ENCODE peak calls at places on chromosomes 12 and 14, in ten cellular contexts. X is endodermal cell, U is lower lobe of right lung, K is HCT116, V is pancreas, C is HFFc6, J is left lung, N is nephron progenitor cell, O is breast epithelium, T is adrenal gland. R is an unnamed sample.

GRCh38 chr12:10722502-10722904 is 620 bp downstream of the YBX3 start:
- DNase-seq in X (peak; percentile 87), U (peak; percentile 68), K (no peak), V (peak; percentile 73), C (peak; percentile 48), J (peak; percentile 84), N (peak; percentile 52), O (peak; percentile 40), T (peak; percentile 57), R (no peak)

GRCh38 chr14:56300495-56300894 is 182.3 kb downstream of the PELI2 start:
- DNase-seq in X (no peak), U (no peak), K (no peak), V (no peak), C (peak; percentile 11), J (no peak), N (no peak), O (no peak), T (no peak), R (no peak)

GRCh38 chr14:85934123-85934885 is 404.4 kb downstream of the FLRT2 start:
- DNase-seq in X (no peak), U (peak; percentile 47), K (no peak), V (no peak), C (no peak), J (no peak), N (no peak), O (no peak), T (peak; percentile 21), R (no peak)

GRCh38 chr14:77027538-77028383 is 747 bp downstream of the IRF2BPL start:
- DNase-seq in X (peak; percentile 79), U (peak; percentile 84), K (no peak), V (peak; percentile 84), C (peak; percentile 67), J (peak; percentile 92), N (peak; percentile 58), O (peak; percentile 74), T (peak; percentile 76), R (peak; percentile 66)

GRCh38 chr12:1502856-1503255 is 91.5 kb downstream of the FBXL14 start:
- DNase-seq in X (no peak), U (no peak), K (no peak), V (no peak), C (no peak), J (no peak), N (no peak), O (no peak), T (no peak), R (no peak)

GRCh38 chr12:52525661-52526499 is 5.7 kb upstream of the KRT5 start:
- DNase-seq in X (peak; percentile 40), U (no peak), K (no peak), V (no peak), C (no peak), J (no peak), N (no peak), O (peak; percentile 17), T (peak; percentile 6), R (no peak)

GRCh38 chr12:42968426-42968825 is 378.9 kb upstream of the PRICKLE1 start:
- DNase-seq in X (no peak), U (no peak), K (no peak), V (no peak), C (no peak), J (no peak), N (no peak), O (no peak), T (no peak), R (no peak)

GRCh38 chr12:4230526-4230925 is 43.0 kb upstream of the CCND2 start:
- DNase-seq in X (no peak), U (no peak), K (no peak), V (no peak), C (no peak), J (no peak), N (no peak), O (no peak), T (no peak), R (no peak)

GRCh38 chr12:16062611-16063010 is 151.5 kb downstream of the DERA start:
- DNase-seq in X (no peak), U (no peak), K (no peak), V (no peak), C (no peak), J (no peak), N (no peak), O (no peak), T (no peak), R (no peak)

GRCh38 chr12:68279227-68280054 is 26.0 kb upstream of the IL22 start:
- DNase-seq in X (no peak), U (no peak), K (no peak), V (no peak), C (no peak), J (no peak), N (no peak), O (no peak), T (peak; percentile 68), R (no peak)

GRCh38 chr14:103068351-103069073 is 11.2 kb upstream of the CDC42BPB start:
- DNase-seq in X (no peak), U (no peak), K (no peak), V (no peak), C (no peak), J (no peak), N (no peak), O (no peak), T (peak; percentile 25), R (no peak)

GRCh38 chr12:93602897-93603668 is 30.6 kb downstream of the SOCS2 start:
- DNase-seq in X (no peak), U (no peak), K (no peak), V (no peak), C (no peak), J (no peak), N (no peak), O (no peak), T (no peak), R (no peak)

GRCh38 chr12:128111951-128112350 is 155.0 kb upstream of the TMEM132C start:
- DNase-seq in X (peak; percentile 78), U (no peak), K (no peak), V (no peak), C (no peak), J (no peak), N (no peak), O (no peak), T (no peak), R (no peak)

GRCh38 chr14:23154876-23155587 is 28.4 kb downstream of the SLC7A8 start:
- DNase-seq in X (peak; percentile 80), U (peak; percentile 75), K (no peak), V (peak; percentile 80), C (peak; percentile 86), J (no peak), N (no peak), O (peak; percentile 80), T (peak; percentile 95), R (peak; percentile 90)

GRCh38 chr14:74240794-74241610 is 1.8 kb downstream of the VSX2 start:
- DNase-seq in X (peak; percentile 81), U (no peak), K (no peak), V (no peak), C (no peak), J (no peak), N (peak; percentile 53), O (no peak), T (no peak), R (no peak)

GRCh38 chr14:32702571-32702970 is 236.1 kb upstream of the NPAS3 start:
- DNase-seq in X (peak; percentile 84), U (peak; percentile 34), K (no peak), V (peak; percentile 14), C (no peak), J (peak; percentile 45), N (peak; percentile 27), O (peak; percentile 84), T (peak; percentile 20), R (no peak)

GRCh38 chr14:30767624-30768023 is 106.7 kb upstream of the COCH start:
- DNase-seq in X (no peak), U (no peak), K (no peak), V (no peak), C (no peak), J (no peak), N (no peak), O (no peak), T (no peak), R (no peak)

GRCh38 chr12:45613306-45613705 is 116.2 kb upstream of the ARID2 start:
- DNase-seq in X (no peak), U (no peak), K (no peak), V (no peak), C (peak; percentile 37), J (no peak), N (no peak), O (no peak), T (no peak), R (no peak)

GRCh38 chr14:38016497-38016896 is 191.2 kb upstream of the SSTR1 start:
- DNase-seq in X (no peak), U (no peak), K (peak; percentile 2), V (no peak), C (no peak), J (no peak), N (no peak), O (no peak), T (no peak), R (no peak)
- TF ChIP-seq CTCF in X (peak; percentile 68), U (peak; percentile 9), K (peak; percentile 53), V (peak; percentile 14), C (peak; percentile 71), J (no peak), N (no peak), O (no peak), T (no peak), R (peak; percentile 7)

GRCh38 chr12:31768046-31768445 is 39.2 kb upstream of the AMN1 start:
- DNase-seq in X (no peak), U (no peak), K (no peak), V (no peak), C (no peak), J (no peak), N (no peak), O (no peak), T (no peak), R (no peak)
- TF ChIP-seq CTCF in X (no peak), U (no peak), K (no peak), V (no peak), C (no peak), J (no peak), N (no peak), O (no peak), T (no peak), R (no peak)

DNA sequence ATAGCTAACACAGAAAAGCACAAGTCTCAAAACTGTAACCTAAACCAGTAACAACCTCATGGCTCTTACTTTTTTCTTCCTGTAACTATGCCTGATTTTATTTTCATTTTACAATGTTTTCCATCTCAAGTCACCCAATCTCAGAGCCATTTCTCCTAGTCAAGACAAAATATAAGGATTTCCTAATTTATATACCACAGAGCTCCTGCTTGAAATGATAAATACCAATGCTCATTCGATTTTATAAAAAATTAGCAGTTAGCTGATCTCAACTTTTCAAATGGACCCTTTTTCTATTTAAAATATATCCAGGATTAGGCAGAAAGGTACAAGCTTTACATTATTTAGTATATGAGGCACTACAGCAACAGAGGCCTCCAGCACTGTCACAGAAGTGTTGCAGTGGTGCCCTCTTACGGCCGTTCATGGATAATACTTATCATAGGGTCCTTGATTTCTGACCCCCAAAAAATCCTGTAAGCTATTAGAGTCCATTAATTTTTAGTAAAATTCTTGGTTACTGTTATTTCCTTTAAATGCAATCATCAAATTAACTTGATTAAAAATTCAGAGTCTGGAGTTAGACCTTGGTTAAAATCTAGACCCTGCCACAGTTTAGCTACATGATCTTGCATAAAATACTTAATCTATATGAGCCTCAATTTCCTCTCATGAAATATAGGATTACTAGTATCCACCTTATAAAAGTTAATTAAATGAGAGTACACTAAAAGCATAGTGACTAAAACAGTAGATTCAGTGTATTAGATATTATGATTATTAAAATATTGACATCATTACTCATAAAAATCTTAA is 68.3 kb downstream of the SEC23A start:
- DNase-seq in X (no peak), U (no peak), K (no peak), V (no peak), C (no peak), J (no peak), N (peak; percentile 26), O (no peak), T (no peak), R (no peak)
- TF ChIP-seq CTCF in X (peak; percentile 71), U (peak; percentile 23), K (no peak), V (no peak), C (peak; percentile 58), J (no peak), N (peak; percentile 54), O (no peak), T (no peak), R (peak; percentile 23)

GRCh38 chr14:64772394-64772950 is 68.2 kb downstream of the PLEKHG3 start:
- DNase-seq in X (peak; percentile 78), U (no peak), K (no peak), V (no peak), C (no peak), J (no peak), N (no peak), O (no peak), T (no peak), R (no peak)
- TF ChIP-seq CTCF in X (peak; percentile 59), U (no peak), K (peak; percentile 31), V (no peak), C (peak; percentile 33), J (no peak), N (no peak), O (no peak), T (no peak), R (no peak)

R was measured in AG09319.